ENCODE peak calls at places on chromosomes 11 and 22, in ten cellular contexts. P is A549, E is upper lobe of left lung, T is HepG2, U is tibial nerve, J is transverse colon, H is GM12878, A is stomach, Q is K562, K is sigmoid colon. G is an unnamed sample.

GRCh38 chr11:116078101-116078561 is 573.9 kb upstream of the CADM1 start:
- DNase-seq in P (no peak), E (no peak), T (peak; percentile 15), U (no peak), J (no peak), H (no peak), A (no peak), Q (peak; percentile 13), K (no peak), G (no peak)

GRCh38 chr22:26897384-26897783 is 240.0 kb downstream of the MIAT start:
- DNase-seq in P (no peak), E (no peak), T (no peak), U (no peak), J (no peak), H (no peak), A (no peak), Q (no peak), K (no peak), G (no peak)

GRCh38 chr11:126391970-126392637 is 36.6 kb downstream of the ST3GAL4 start:
- DNase-seq in P (no peak), E (no peak), T (peak; percentile 15), U (no peak), J (no peak), H (peak; percentile 35), A (no peak), Q (peak; percentile 50), K (no peak), G (no peak)

GRCh38 chr22:46047841-46048595 is 71.1 kb upstream of the WNT7B start:
- DNase-seq in P (no peak), E (no peak), T (no peak), U (no peak), J (peak; percentile 16), H (no peak), A (peak; percentile 26), Q (no peak), K (peak; percentile 72), G (no peak)

GRCh38 chr11:94170953-94171352 is 42.3 kb downstream of the PANX1 start:
- DNase-seq in P (no peak), E (no peak), T (no peak), U (no peak), J (no peak), H (no peak), A (no peak), Q (no peak), K (no peak), G (no peak)

GRCh38 chr22:45400046-45400445 is 13.4 kb downstream of the SMC1B start:
- DNase-seq in P (no peak), E (no peak), T (no peak), U (no peak), J (no peak), H (no peak), A (no peak), Q (no peak), K (no peak), G (no peak)

GRCh38 chr11:67054851-67055523 is 1.7 kb upstream of the RHOD start:
- DNase-seq in P (peak; percentile 96), E (no peak), T (peak; percentile 94), U (no peak), J (peak; percentile 78), H (no peak), A (peak; percentile 74), Q (peak; percentile 71), K (no peak), G (peak; percentile 40)

GRCh38 chr22:17867160-17867785 is 93.0 kb upstream of the BID start:
- DNase-seq in P (no peak), E (no peak), T (no peak), U (no peak), J (peak; percentile 86), H (no peak), A (no peak), Q (peak; percentile 64), K (peak; percentile 84), G (peak; percentile 44)

GRCh38 chr11:64843971-64844329 is 503 bp downstream of the CDC42BPG start:
- DNase-seq in P (no peak), E (no peak), T (no peak), U (no peak), J (no peak), H (no peak), A (no peak), Q (peak; percentile 32), K (no peak), G (no peak)

GRCh38 chr11:16784097-16784496 is 45.6 kb downstream of the C11orf58 start:
- DNase-seq in P (no peak), E (no peak), T (no peak), U (no peak), J (no peak), H (no peak), A (no peak), Q (no peak), K (no peak), G (no peak)

GRCh38 chr11:9516113-9516512 is 55.3 kb downstream of the ZNF143 start:
- DNase-seq in P (no peak), E (no peak), T (no peak), U (no peak), J (no peak), H (no peak), A (no peak), Q (no peak), K (no peak), G (no peak)

GRCh38 chr22:31346255-31346732 is at the start of gene PATZ1:
- DNase-seq in P (peak; percentile 56), E (no peak), T (peak; percentile 91), U (peak; percentile 77), J (peak; percentile 78), H (no peak), A (peak; percentile 68), Q (peak; percentile 68), K (peak; percentile 91), G (peak; percentile 85)
- TF ChIP-seq EP300 in P (no peak), E (no peak), T (no peak), U (no peak), J (no peak), H (no peak), A (no peak), Q (no peak), K (no peak), G (no peak)

DNA sequence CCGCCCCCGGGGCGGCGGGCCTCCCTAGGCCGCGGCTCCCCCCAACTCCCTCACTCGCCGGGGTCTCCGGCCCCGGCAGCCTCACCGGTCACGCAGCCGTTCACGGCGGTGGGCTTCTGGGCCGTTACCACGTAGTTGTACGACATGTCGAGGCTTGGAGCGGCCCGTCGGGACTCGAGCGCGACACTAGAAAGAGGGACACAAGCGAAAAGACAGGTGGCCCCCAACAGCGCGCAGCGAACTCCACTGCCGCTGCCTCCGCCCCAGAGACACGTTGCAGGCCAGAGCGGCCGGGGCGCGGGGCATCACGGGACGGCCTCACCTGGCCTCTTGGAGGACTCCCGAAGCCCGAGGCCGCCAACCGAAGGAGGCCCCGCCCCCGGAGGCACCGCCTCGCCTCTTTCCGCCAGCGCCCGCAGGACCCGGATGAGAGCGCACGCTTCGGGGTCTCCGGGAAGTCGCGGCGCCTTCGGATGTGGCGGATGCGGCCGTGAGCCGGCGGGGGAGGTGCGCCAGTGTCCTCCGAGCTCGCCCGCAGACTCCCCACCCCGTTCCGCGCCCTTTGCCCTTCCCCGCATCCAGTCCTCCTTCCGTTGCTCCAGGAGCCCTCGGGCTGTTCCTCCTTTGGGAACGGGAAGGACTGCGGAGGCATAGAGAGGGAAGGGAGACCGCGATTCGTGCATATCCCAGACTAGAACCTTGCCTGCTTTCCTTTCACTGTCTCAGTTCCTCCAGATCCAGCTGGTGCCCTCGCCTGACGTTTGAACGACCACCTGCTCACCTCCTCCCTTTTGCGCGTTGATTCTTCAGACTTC is at the start of the genes DDB1 and TKFC:
- DNase-seq in P (peak; percentile 91), E (peak; percentile 99), T (peak; percentile 89), U (peak; percentile 85), J (peak; percentile 97), H (peak; percentile 64), A (peak; percentile 97), Q (peak; percentile 97), K (peak; percentile 97), G (peak; percentile 97)
- TF ChIP-seq POLR2A in P (peak; percentile 88), E (peak; percentile 80), T (peak; percentile 94), U (peak; percentile 59), J (peak; percentile 76), H (peak; percentile 98), A (no peak), Q (peak; percentile 92), K (peak; percentile 67), G (peak; percentile 93)

GRCh38 chr11:75150079-75150478 is 828 bp upstream of the SLCO2B1 start:
- DNase-seq in P (no peak), E (no peak), T (no peak), U (no peak), J (peak; percentile 65), H (no peak), A (no peak), Q (no peak), K (no peak), G (no peak)
- H3K27ac ChIP-seq in P (no peak overlapping the region), E (peak overlapping the region; percentile 74), T (no peak overlapping the region), U (peak overlapping the region; percentile 45), J (peak overlapping the region; percentile 86), H (no peak overlapping the region), A (peak overlapping the region; percentile 43), Q (no peak overlapping the region), K (no peak overlapping the region), G (no peak overlapping the region)

GRCh38 chr11:1920909-1921575 is 1.5 kb downstream of the TNNT3 start:
- DNase-seq in P (no peak), E (peak; percentile 60), T (no peak), U (no peak), J (no peak), H (no peak), A (no peak), Q (no peak), K (no peak), G (peak; percentile 35)

GRCh38 chr11:1923201-1923956 is 3.9 kb downstream of the TNNT3 start:
- DNase-seq in P (no peak), E (peak; percentile 46), T (no peak), U (no peak), J (no peak), H (no peak), A (no peak), Q (no peak), K (no peak), G (no peak)

GRCh38 chr11:1920128-1920908 is 815 bp downstream of the TNNT3 start:
- DNase-seq in P (no peak), E (peak; percentile 63), T (no peak), U (no peak), J (no peak), H (no peak), A (no peak), Q (no peak), K (no peak), G (no peak)

GRCh38 chr11:1922411-1923113 is 3.1 kb downstream of the TNNT3 start:
- DNase-seq in P (no peak), E (peak; percentile 53), T (no peak), U (no peak), J (no peak), H (no peak), A (no peak), Q (no peak), K (no peak), G (no peak)

DNA sequence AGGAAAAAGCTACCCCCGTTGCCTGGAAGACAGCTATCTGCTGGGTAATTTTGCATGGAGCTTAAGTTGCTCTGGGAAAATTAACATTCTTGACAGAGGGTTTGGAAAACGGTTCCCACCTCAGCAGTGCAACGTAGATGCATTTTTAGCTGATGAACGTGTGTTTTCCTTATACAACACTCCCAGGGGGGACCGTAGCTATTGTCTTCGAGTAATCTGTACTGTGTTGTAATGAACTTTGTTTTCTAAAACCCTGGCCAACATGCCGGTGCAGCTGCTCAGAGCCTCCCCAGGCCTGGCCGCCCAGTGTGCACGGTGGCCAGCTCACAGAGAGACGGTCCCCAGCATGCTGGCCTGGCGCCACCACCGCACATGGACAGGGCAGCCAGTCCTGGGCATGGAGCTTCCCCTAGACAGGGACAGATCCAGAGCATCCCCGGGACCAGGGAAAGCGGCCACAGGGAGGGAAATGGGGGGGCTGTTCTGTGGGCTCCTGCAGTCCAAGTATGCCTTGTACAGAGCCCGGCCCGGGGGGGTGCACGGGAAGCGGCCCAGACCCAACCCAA is 2.2 kb downstream of the TNNT3 start:
- DNase-seq in P (no peak), E (peak; percentile 84), T (no peak), U (peak; percentile 40), J (no peak), H (no peak), A (no peak), Q (no peak), K (peak; percentile 78), G (peak; percentile 23)
- TF ChIP-seq EP300 in P (no peak), E (no peak), T (no peak), U (no peak), J (no peak), H (no peak), A (no peak), Q (no peak), K (no peak), G (no peak)